ENCODE peak calls at places on chromosomes 6 and 20, in four cellular contexts. D is mucosa of gallbladder, E is progenitor cell of endocrine pancreas, F is NCI-H510A. K is an unnamed sample.

GRCh38 chr6:8182857-8183256 is 80.5 kb upstream of the EEF1E1 start:
- DNase-seq in D (no peak), F (no peak), E (no peak), K (no peak)

GRCh38 chr6:137758661-137759060 is 108.4 kb upstream of the TNFAIP3 start:
- DNase-seq in F (no peak), E (no peak), D (no peak), K (no peak)

GRCh38 chr6:166333172-166333995 is 9.0 kb downstream of the SFT2D1 start:
- DNase-seq in E (no peak), F (no peak), D (no peak), K (peak; percentile 75)

GRCh38 chr6:13089296-13089994 is 238.9 kb downstream of the TBC1D7 start:
- DNase-seq in E (no peak), F (no peak), D (no peak), K (no peak)

GRCh38 chr20:34522969-34523871 is 7.0 kb downstream of the DYNLRB1 start:
- DNase-seq in D (peak; percentile 28), E (peak; percentile 50), F (peak; percentile 44), K (peak; percentile 63)

GRCh38 chr20:25399038-25399430 is 8.4 kb upstream of the ABHD12 start:
- DNase-seq in F (peak; percentile 65), D (peak; percentile 46), E (no peak), K (peak; percentile 48)

GRCh38 chr6:162119349-162119748 is 608.2 kb downstream of the PRKN start:
- DNase-seq in F (no peak), D (peak; percentile 17), E (no peak), K (no peak)

GRCh38 chr6:149473080-149474052 is 11.4 kb downstream of the ZC3H12D start:
- DNase-seq in E (no peak), D (no peak), F (no peak), K (no peak)

K was measured in GM13977.